ENCODE peak calls at places on chromosomes 13 and 19, in nine cellular contexts. One of them, this sample, is unnamed.

GRCh38 chr19:28239270-28239669 is 973.7 kb downstream of the UQCRFS1 start:
- DNase-seq in tibial nerve: no peak
- DNase-seq in fibroblast of lung: no peak
- DNase-seq in neuronal stem cell: peak
- DNase-seq in SJSA1: no peak
- DNase-seq in uterus: no peak
- DNase-seq in IMR-90: no peak
- DNase-seq in mesendoderm: peak
- DNase-seq in substantia nigra: no peak
- DNase-seq in this sample: no peak

GRCh38 chr13:43797869-43798268 is 11.1 kb upstream of the ENOX1 start:
- DNase-seq in tibial nerve: no peak
- DNase-seq in fibroblast of lung: peak
- DNase-seq in neuronal stem cell: no peak
- DNase-seq in SJSA1: no peak
- DNase-seq in uterus: no peak
- DNase-seq in IMR-90: peak
- DNase-seq in mesendoderm: no peak
- DNase-seq in substantia nigra: no peak
- DNase-seq in this sample: no peak

GRCh38 chr19:44447864-44448674 is at the start of gene ZNF229:
- DNase-seq in tibial nerve: peak
- DNase-seq in fibroblast of lung: peak
- DNase-seq in neuronal stem cell: peak
- DNase-seq in SJSA1: peak
- DNase-seq in uterus: peak
- DNase-seq in IMR-90: peak
- DNase-seq in mesendoderm: peak
- DNase-seq in substantia nigra: peak
- DNase-seq in this sample: peak

GRCh38 chr19:14450168-14450874 is 17.2 kb downstream of the PKN1 start:
- DNase-seq in tibial nerve: no peak
- DNase-seq in fibroblast of lung: no peak
- DNase-seq in neuronal stem cell: no peak
- DNase-seq in SJSA1: peak
- DNase-seq in uterus: no peak
- DNase-seq in IMR-90: no peak
- DNase-seq in mesendoderm: peak
- DNase-seq in substantia nigra: no peak
- DNase-seq in this sample: peak

GRCh38 chr19:32255566-32256295 is 89.7 kb upstream of the ZNF507 start:
- DNase-seq in tibial nerve: no peak
- DNase-seq in fibroblast of lung: no peak
- DNase-seq in neuronal stem cell: no peak
- DNase-seq in SJSA1: no peak
- DNase-seq in uterus: no peak
- DNase-seq in IMR-90: no peak
- DNase-seq in mesendoderm: no peak
- DNase-seq in substantia nigra: no peak
- DNase-seq in this sample: no peak

GRCh38 chr19:35513231-35513974 is at the start of gene DMKN:
- DNase-seq in tibial nerve: no peak
- DNase-seq in fibroblast of lung: peak
- DNase-seq in neuronal stem cell: no peak
- DNase-seq in SJSA1: no peak
- DNase-seq in uterus: no peak
- DNase-seq in IMR-90: peak
- DNase-seq in mesendoderm: peak
- DNase-seq in substantia nigra: no peak
- DNase-seq in this sample: no peak

GRCh38 chr13:44015808-44016207 is 136.1 kb downstream of the LACC1 start:
- DNase-seq in tibial nerve: no peak
- DNase-seq in fibroblast of lung: no peak
- DNase-seq in neuronal stem cell: no peak
- DNase-seq in SJSA1: no peak
- DNase-seq in uterus: no peak
- DNase-seq in IMR-90: no peak
- DNase-seq in mesendoderm: no peak
- DNase-seq in substantia nigra: no peak
- DNase-seq in this sample: no peak

GRCh38 chr19:2613507-2614295 is 88.8 kb downstream of the GNG7 start:
- DNase-seq in tibial nerve: no peak
- DNase-seq in fibroblast of lung: peak
- DNase-seq in neuronal stem cell: no peak
- DNase-seq in SJSA1: no peak
- DNase-seq in uterus: no peak
- DNase-seq in IMR-90: peak
- DNase-seq in mesendoderm: peak
- DNase-seq in substantia nigra: peak
- DNase-seq in this sample: peak

GRCh38 chr13:39016087-39016486 is 21.8 kb downstream of the PROSER1 start:
- DNase-seq in tibial nerve: no peak
- DNase-seq in fibroblast of lung: no peak
- DNase-seq in neuronal stem cell: no peak
- DNase-seq in SJSA1: no peak
- DNase-seq in uterus: no peak
- DNase-seq in IMR-90: no peak
- DNase-seq in mesendoderm: no peak
- DNase-seq in substantia nigra: no peak
- DNase-seq in this sample: no peak

GRCh38 chr19:372306-372890 is 27.8 kb upstream of the MIER2 start:
- DNase-seq in tibial nerve: no peak
- DNase-seq in fibroblast of lung: peak
- DNase-seq in neuronal stem cell: no peak
- DNase-seq in SJSA1: no peak
- DNase-seq in uterus: no peak
- DNase-seq in IMR-90: peak
- DNase-seq in mesendoderm: no peak
- DNase-seq in substantia nigra: peak
- DNase-seq in this sample: peak

GRCh38 chr19:12783849-12784393 is 7.4 kb upstream of the JUNB start:
- DNase-seq in tibial nerve: no peak
- DNase-seq in fibroblast of lung: no peak
- DNase-seq in neuronal stem cell: no peak
- DNase-seq in SJSA1: no peak
- DNase-seq in uterus: peak
- DNase-seq in IMR-90: no peak
- DNase-seq in mesendoderm: no peak
- DNase-seq in substantia nigra: peak
- DNase-seq in this sample: peak

GRCh38 chr19:13150187-13150918 is at the start of the genes IER2 and STX10:
- DNase-seq in tibial nerve: peak
- DNase-seq in fibroblast of lung: peak
- DNase-seq in neuronal stem cell: peak
- DNase-seq in SJSA1: peak
- DNase-seq in uterus: peak
- DNase-seq in IMR-90: peak
- DNase-seq in mesendoderm: peak
- DNase-seq in substantia nigra: peak
- DNase-seq in this sample: peak

GRCh38 chr13:108267338-108267737 is 2.2 kb upstream of the TNFSF13B start:
- DNase-seq in tibial nerve: no peak
- DNase-seq in fibroblast of lung: no peak
- DNase-seq in neuronal stem cell: no peak
- DNase-seq in SJSA1: no peak
- DNase-seq in uterus: no peak
- DNase-seq in IMR-90: no peak
- DNase-seq in mesendoderm: no peak
- DNase-seq in substantia nigra: no peak
- DNase-seq in this sample: no peak

GRCh38 chr19:1213391-1214286 is 8.1 kb downstream of the STK11 start:
- DNase-seq in tibial nerve: no peak
- DNase-seq in fibroblast of lung: peak
- DNase-seq in neuronal stem cell: no peak
- DNase-seq in SJSA1: no peak
- DNase-seq in uterus: peak
- DNase-seq in IMR-90: peak
- DNase-seq in mesendoderm: no peak
- DNase-seq in substantia nigra: peak
- DNase-seq in this sample: peak

GRCh38 chr13:94825507-94825906 is 113.2 kb upstream of the SOX21 start:
- DNase-seq in tibial nerve: peak
- DNase-seq in fibroblast of lung: peak
- DNase-seq in neuronal stem cell: peak
- DNase-seq in SJSA1: no peak
- DNase-seq in uterus: peak
- DNase-seq in IMR-90: no peak
- DNase-seq in mesendoderm: peak
- DNase-seq in substantia nigra: peak
- DNase-seq in this sample: peak

GRCh38 chr13:39952244-39953233 is 297.1 kb downstream of the COG6 start:
- DNase-seq in tibial nerve: no peak
- DNase-seq in fibroblast of lung: peak
- DNase-seq in neuronal stem cell: no peak
- DNase-seq in SJSA1: no peak
- DNase-seq in uterus: peak
- DNase-seq in IMR-90: peak
- DNase-seq in mesendoderm: peak
- DNase-seq in substantia nigra: no peak
- DNase-seq in this sample: peak

GRCh38 chr13:77981191-77981925 is 62.7 kb upstream of the EDNRB start:
- DNase-seq in tibial nerve: no peak
- DNase-seq in fibroblast of lung: peak
- DNase-seq in neuronal stem cell: no peak
- DNase-seq in SJSA1: no peak
- DNase-seq in uterus: no peak
- DNase-seq in IMR-90: peak
- DNase-seq in mesendoderm: no peak
- DNase-seq in substantia nigra: no peak
- DNase-seq in this sample: no peak

GRCh38 chr13:42746846-42747245 is 34.5 kb upstream of the FAM216B start:
- DNase-seq in tibial nerve: no peak
- DNase-seq in fibroblast of lung: no peak
- DNase-seq in neuronal stem cell: no peak
- DNase-seq in SJSA1: no peak
- DNase-seq in uterus: no peak
- DNase-seq in IMR-90: peak
- DNase-seq in mesendoderm: no peak
- DNase-seq in substantia nigra: no peak
- DNase-seq in this sample: no peak

GRCh38 chr13:80555796-80556195 is 214.9 kb upstream of the SPRY2 start:
- DNase-seq in tibial nerve: no peak
- DNase-seq in fibroblast of lung: no peak
- DNase-seq in neuronal stem cell: no peak
- DNase-seq in SJSA1: no peak
- DNase-seq in uterus: no peak
- DNase-seq in IMR-90: no peak
- DNase-seq in mesendoderm: no peak
- DNase-seq in substantia nigra: no peak
- DNase-seq in this sample: no peak

GRCh38 chr13:80556291-80556690 is 215.4 kb upstream of the SPRY2 start:
- DNase-seq in tibial nerve: no peak
- DNase-seq in fibroblast of lung: peak
- DNase-seq in neuronal stem cell: no peak
- DNase-seq in SJSA1: no peak
- DNase-seq in uterus: no peak
- DNase-seq in IMR-90: no peak
- DNase-seq in mesendoderm: no peak
- DNase-seq in substantia nigra: no peak
- DNase-seq in this sample: no peak

GRCh38 chr13:80550856-80551532 is 210.1 kb upstream of the SPRY2 start:
- DNase-seq in tibial nerve: no peak
- DNase-seq in fibroblast of lung: peak
- DNase-seq in neuronal stem cell: no peak
- DNase-seq in SJSA1: no peak
- DNase-seq in uterus: no peak
- DNase-seq in IMR-90: no peak
- DNase-seq in mesendoderm: no peak
- DNase-seq in substantia nigra: no peak
- DNase-seq in this sample: no peak

GRCh38 chr13:80551650-80552497 is 210.9 kb upstream of the SPRY2 start:
- DNase-seq in tibial nerve: no peak
- DNase-seq in fibroblast of lung: peak
- DNase-seq in neuronal stem cell: no peak
- DNase-seq in SJSA1: no peak
- DNase-seq in uterus: no peak
- DNase-seq in IMR-90: no peak
- DNase-seq in mesendoderm: no peak
- DNase-seq in substantia nigra: no peak
- DNase-seq in this sample: no peak

GRCh38 chr13:80553041-80553440 is 212.1 kb upstream of the SPRY2 start:
- DNase-seq in tibial nerve: no peak
- DNase-seq in fibroblast of lung: no peak
- DNase-seq in neuronal stem cell: no peak
- DNase-seq in SJSA1: no peak
- DNase-seq in uterus: no peak
- DNase-seq in IMR-90: no peak
- DNase-seq in mesendoderm: no peak
- DNase-seq in substantia nigra: no peak
- DNase-seq in this sample: no peak
- H3K27ac ChIP-seq in tibial nerve: no peak
- H3K27ac ChIP-seq in fibroblast of lung: no peak
- H3K27ac ChIP-seq in neuronal stem cell: no peak
- H3K27ac ChIP-seq in SJSA1: no peak
- H3K27ac ChIP-seq in uterus: no peak
- H3K27ac ChIP-seq in IMR-90: no peak
- H3K27ac ChIP-seq in mesendoderm: no peak
- H3K27ac ChIP-seq in substantia nigra: no peak
- H3K27ac ChIP-seq in this sample: peak

GRCh38 chr19:41376998-41377365 is 649 bp downstream of the TMEM91 start:
- DNase-seq in tibial nerve: no peak
- DNase-seq in fibroblast of lung: no peak
- DNase-seq in neuronal stem cell: no peak
- DNase-seq in SJSA1: no peak
- DNase-seq in uterus: no peak
- DNase-seq in IMR-90: no peak
- DNase-seq in mesendoderm: no peak
- DNase-seq in substantia nigra: no peak
- DNase-seq in this sample: no peak
- H3K27ac ChIP-seq in tibial nerve: peak
- H3K27ac ChIP-seq in fibroblast of lung: no peak
- H3K27ac ChIP-seq in neuronal stem cell: no peak
- H3K27ac ChIP-seq in SJSA1: no peak
- H3K27ac ChIP-seq in uterus: peak
- H3K27ac ChIP-seq in IMR-90: no peak
- H3K27ac ChIP-seq in mesendoderm: no peak
- H3K27ac ChIP-seq in substantia nigra: no peak
- H3K27ac ChIP-seq in this sample: peak

GRCh38 chr19:38209671-38210457 is 14.2 kb downstream of the DPF1 start:
- DNase-seq in tibial nerve: peak
- DNase-seq in fibroblast of lung: peak
- DNase-seq in neuronal stem cell: peak
- DNase-seq in SJSA1: no peak
- DNase-seq in uterus: peak
- DNase-seq in IMR-90: peak
- DNase-seq in mesendoderm: peak
- DNase-seq in substantia nigra: peak
- DNase-seq in this sample: peak
- H3K27ac ChIP-seq in tibial nerve: peak
- H3K27ac ChIP-seq in fibroblast of lung: peak
- H3K27ac ChIP-seq in neuronal stem cell: peak
- H3K27ac ChIP-seq in SJSA1: no peak
- H3K27ac ChIP-seq in uterus: peak
- H3K27ac ChIP-seq in IMR-90: peak
- H3K27ac ChIP-seq in mesendoderm: no peak
- H3K27ac ChIP-seq in substantia nigra: peak
- H3K27ac ChIP-seq in this sample: peak

DNA sequence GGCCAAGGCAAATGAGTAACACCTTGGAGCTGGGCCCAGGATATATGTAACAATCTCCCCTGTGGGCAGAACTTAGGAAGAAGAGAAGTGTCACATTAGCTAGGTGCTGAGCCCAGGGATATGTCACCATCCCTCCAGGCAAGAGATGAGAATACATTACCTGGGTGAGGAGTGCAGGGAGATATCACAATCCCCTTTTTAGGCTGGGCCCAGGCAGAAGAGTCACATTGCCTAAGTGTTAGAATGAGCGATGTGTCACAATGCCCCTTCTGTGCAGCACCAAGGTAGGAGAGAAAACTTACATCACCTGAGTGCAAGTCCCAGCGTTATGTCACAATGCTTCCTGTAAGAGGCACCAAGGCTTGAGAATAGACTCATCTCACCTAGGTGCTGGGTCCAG is 60.3 kb downstream of the ZNF726 start:
- DNase-seq in tibial nerve: no peak
- DNase-seq in fibroblast of lung: no peak
- DNase-seq in neuronal stem cell: no peak
- DNase-seq in SJSA1: no peak
- DNase-seq in uterus: no peak
- DNase-seq in IMR-90: no peak
- DNase-seq in mesendoderm: no peak
- DNase-seq in substantia nigra: no peak
- DNase-seq in this sample: no peak
- H3K27ac ChIP-seq in tibial nerve: no peak
- H3K27ac ChIP-seq in fibroblast of lung: no peak
- H3K27ac ChIP-seq in neuronal stem cell: no peak
- H3K27ac ChIP-seq in SJSA1: no peak
- H3K27ac ChIP-seq in uterus: no peak
- H3K27ac ChIP-seq in IMR-90: no peak
- H3K27ac ChIP-seq in mesendoderm: no peak
- H3K27ac ChIP-seq in substantia nigra: no peak
- H3K27ac ChIP-seq in this sample: no peak